ENCODE peak calls at places on chromosomes 12 and 14, in seven cellular contexts. W, H, B, T, F, J and Y are unnamed samples.

GRCh38 chr14:74978416-74978947 is 23.1 kb upstream of the PGF start:
- DNase-seq in T (no peak), F (no peak), B (no peak), W (no peak), H (no peak), J (no peak), Y (no peak)

GRCh38 chr12:107448198-107448597 is 237.4 kb upstream of the PWP1 start:
- DNase-seq in T (no peak), F (no peak), W (no peak), B (peak), H (no peak), J (peak), Y (peak)

GRCh38 chr12:20101046-20101445 is 267.3 kb upstream of the PDE3A start:
- DNase-seq in F (no peak), H (no peak), W (no peak), J (no peak), T (no peak), B (no peak), Y (no peak)

GRCh38 chr12:99195474-99195873 is 452.1 kb upstream of the GARIN6 start:
- DNase-seq in F (no peak), T (no peak), W (no peak), H (no peak), B (no peak), J (no peak), Y (no peak)

GRCh38 chr12:59937148-59937547 is 341.3 kb downstream of the SLC16A7 start:
- DNase-seq in T (no peak), W (no peak), F (no peak), J (no peak), H (no peak), B (no peak), Y (no peak)

GRCh38 chr14:25516838-25517237 is 466.9 kb upstream of the STXBP6 start:
- DNase-seq in B (no peak), F (no peak), W (no peak), T (no peak), J (no peak), H (no peak), Y (no peak)

GRCh38 chr14:53054457-53054856 is 98.7 kb downstream of the DDHD1 start:
- DNase-seq in J (no peak), H (no peak), W (no peak), F (no peak), T (no peak), B (no peak), Y (no peak)

GRCh38 chr12:52207895-52208294 is 16.1 kb upstream of the KRT80 start:
- DNase-seq in J (no peak), T (no peak), B (no peak), W (peak), F (no peak), H (peak), Y (no peak)

GRCh38 chr14:92651106-92651792 is 97.2 kb downstream of the LGMN start:
- DNase-seq in T (peak), B (no peak), W (no peak), J (peak), H (peak), F (peak), Y (no peak)

GRCh38 chr12:101021911-101022388 is 188.1 kb downstream of the SLC5A8 start:
- DNase-seq in J (no peak), H (no peak), W (no peak), T (no peak), B (peak), F (no peak), Y (peak)

GRCh38 chr14:74886001-74886400 is 4.3 kb downstream of the DLST start:
- DNase-seq in F (no peak), W (peak), H (no peak), T (no peak), B (no peak), J (no peak), Y (no peak)

GRCh38 chr14:68547305-68548193 is 245.3 kb downstream of the ZFP36L1 start:
- DNase-seq in B (peak), H (peak), W (peak), T (no peak), J (peak), F (no peak), Y (peak)

GRCh38 chr12:76226397-76226796 is 121.8 kb downstream of the BBS10 start:
- DNase-seq in W (no peak), F (no peak), H (no peak), B (no peak), T (no peak), J (no peak), Y (no peak)
- TF ChIP-seq POLR2A in W (no peak), F (no peak), H (no peak), B (no peak), T (no peak), J (no peak), Y (no peak)

GRCh38 chr14:102252834-102253801 is 51.8 kb downstream of the MOK start:
- DNase-seq in T (no peak), J (no peak), W (no peak), H (no peak), F (no peak), B (no peak), Y (no peak)

GRCh38 chr14:102256691-102257090 is 48.3 kb downstream of the MOK start:
- DNase-seq in J (no peak), B (no peak), F (no peak), H (no peak), W (no peak), T (no peak), Y (no peak)

GRCh38 chr14:102251161-102251560 is 53.8 kb downstream of the MOK start:
- DNase-seq in B (no peak), J (no peak), H (no peak), W (no peak), F (no peak), T (no peak), Y (no peak)

GRCh38 chr14:102258136-102258535 is 46.8 kb downstream of the MOK start:
- DNase-seq in W (no peak), J (no peak), B (no peak), F (no peak), H (no peak), T (no peak), Y (no peak)

GRCh38 chr14:102255401-102256190 is 49.4 kb downstream of the MOK start:
- DNase-seq in F (no peak), J (no peak), B (no peak), H (no peak), W (no peak), T (no peak), Y (no peak)
- TF ChIP-seq POLR2A in F (no peak), J (no peak), B (no peak), H (no peak), W (no peak), T (no peak), Y (no peak)

DNA sequence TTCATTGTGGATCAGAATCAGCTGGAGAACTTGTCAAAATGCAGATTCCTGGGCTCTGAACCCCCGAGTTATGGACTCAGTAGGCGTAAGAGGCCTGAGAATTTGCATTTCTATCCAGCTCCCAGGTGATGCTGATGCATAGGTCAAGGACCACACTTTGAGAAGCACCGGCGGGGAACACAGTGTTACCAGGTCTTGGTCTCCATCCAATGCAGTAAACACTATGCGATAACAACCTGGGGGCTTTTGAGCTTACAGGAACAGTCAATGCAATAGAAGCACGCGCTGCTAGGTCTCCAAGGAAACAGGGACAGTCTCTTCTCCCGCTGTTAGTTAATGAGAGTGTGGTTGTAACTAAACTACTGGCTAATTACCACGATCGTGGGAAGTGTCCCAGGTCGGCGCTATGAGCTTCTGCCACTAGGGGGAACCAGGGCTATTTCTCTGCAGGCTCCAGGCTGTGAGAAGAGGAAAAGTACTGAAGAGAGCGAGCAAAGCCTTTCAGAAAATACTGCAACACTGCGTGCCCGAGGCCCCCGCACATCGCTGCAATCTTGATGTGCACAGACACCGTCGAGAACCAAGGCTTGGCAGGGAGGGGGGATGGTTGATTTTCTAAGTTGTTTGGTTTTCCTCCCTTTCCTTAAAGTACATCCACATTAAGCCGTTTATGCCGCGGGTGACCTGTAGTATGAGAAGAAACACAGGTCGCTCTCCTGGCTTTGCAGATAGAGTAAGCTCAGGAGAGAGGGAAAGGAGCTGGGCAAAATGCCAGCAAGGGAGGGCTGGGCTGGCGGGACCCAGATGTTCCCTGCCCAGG is 52.0 kb upstream of the KCNA1 start:
- DNase-seq in T (peak), J (peak), F (peak), B (peak), H (peak), W (peak), Y (peak)
- TF ChIP-seq POLR2A in T (no peak), J (no peak), F (no peak), B (no peak), H (no peak), W (no peak), Y (no peak)

DNA sequence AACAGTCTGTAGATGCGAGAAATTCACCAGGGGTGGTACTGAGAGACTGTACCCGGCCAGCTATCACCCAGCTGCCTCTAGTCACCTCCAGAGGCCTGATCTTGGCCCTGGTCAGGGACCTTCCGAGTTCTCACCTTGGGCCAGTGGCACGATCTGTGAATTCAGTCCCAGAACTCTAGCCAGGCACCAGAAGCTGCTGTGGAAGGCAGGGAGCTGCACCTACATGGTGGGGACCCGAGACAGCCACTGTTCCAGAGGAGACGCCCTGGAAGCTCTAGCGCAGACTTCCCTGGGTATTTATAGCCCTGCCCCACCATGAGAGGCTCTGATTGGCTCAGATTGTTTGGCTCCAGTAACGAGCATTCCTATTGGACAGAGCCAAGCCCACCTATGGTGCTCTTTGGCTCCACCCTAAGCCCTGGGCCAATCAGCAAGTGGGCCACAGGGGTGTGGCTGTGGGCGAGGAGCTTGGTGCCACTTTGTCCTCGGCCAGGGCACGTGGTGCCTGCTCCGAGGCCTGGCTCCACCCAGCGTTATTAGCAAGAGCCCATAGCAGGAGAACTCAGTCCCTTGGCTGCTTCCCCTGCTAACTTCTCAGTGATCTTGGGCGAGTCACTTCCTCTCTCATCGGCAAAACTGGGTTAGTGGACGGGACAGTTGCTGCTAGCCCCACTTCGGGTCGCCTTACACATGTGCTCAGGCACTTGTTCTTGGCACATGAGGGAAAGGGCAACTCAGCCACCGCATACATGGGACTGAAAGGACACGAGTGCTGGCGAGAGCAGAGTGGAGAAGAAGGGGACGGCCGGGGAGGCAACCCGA is 89.0 kb upstream of the BCL11B start:
- DNase-seq in W (no peak), B (peak), J (no peak), T (no peak), H (no peak), F (no peak), Y (no peak)
- TF ChIP-seq POLR2A in W (no peak), B (peak), J (no peak), T (no peak), H (no peak), F (no peak), Y (no peak)

GRCh38 chr14:77377502-77377844 is 294 bp downstream of the SAMD15 start:
- DNase-seq in F (no peak), W (no peak), B (no peak), J (no peak), T (no peak), H (no peak), Y (no peak)

GRCh38 chr14:77375973-77376372 is 921 bp downstream of the TMED8 start:
- DNase-seq in H (no peak), W (no peak), B (no peak), F (no peak), T (no peak), J (no peak), Y (no peak)

GRCh38 chr14:77375164-77375950 is 1.5 kb downstream of the TMED8 start:
- DNase-seq in T (no peak), F (no peak), B (no peak), H (no peak), J (no peak), W (no peak), Y (no peak)

GRCh38 chr14:77376380-77376770 is 519 bp downstream of the TMED8 start:
- DNase-seq in B (no peak), J (peak), T (no peak), W (peak), F (peak), H (peak), Y (peak)

DNA sequence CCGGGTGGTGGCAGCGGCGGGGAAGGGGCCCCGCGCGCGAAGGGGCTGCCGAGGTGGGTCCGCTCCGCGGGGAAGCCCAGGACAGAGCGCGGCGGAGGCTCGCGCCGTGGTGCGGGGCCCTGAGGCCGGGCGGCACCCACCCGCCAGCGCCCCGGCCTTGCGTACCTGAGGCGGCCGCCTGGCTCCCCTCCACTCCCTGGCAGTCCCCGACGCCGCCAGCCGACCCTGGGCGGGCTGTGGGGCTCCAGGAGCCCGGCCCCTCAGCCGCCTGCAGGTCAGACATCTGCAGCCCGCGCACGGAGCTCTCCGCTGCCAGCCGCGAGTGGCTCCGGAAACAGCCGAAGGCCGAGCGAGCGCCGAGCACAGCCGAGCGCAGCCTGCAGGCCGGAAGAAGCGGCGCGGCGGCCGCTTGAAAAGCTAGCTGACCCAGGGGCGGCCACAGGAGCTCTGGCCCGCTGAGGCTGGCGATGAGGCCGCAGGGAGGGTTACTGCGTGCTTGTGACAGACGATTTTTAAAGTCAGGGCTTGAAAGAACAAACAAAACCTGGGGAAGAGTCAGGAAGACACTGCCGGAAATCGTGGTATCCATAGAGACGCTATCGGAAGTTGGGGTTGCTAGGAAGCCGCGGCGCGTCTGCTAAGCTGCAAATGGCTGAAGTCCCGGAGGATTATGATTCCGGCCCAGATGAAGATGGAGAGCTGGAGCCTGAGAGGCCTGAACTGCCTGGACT is at the start of the genes SAMD15 and TMED8:
- DNase-seq in J (peak), T (peak), F (peak), B (peak), H (peak), W (peak), Y (peak)
- TF ChIP-seq POLR2A in J (no peak), T (peak), F (peak), B (peak), H (no peak), W (no peak), Y (peak)

DNA sequence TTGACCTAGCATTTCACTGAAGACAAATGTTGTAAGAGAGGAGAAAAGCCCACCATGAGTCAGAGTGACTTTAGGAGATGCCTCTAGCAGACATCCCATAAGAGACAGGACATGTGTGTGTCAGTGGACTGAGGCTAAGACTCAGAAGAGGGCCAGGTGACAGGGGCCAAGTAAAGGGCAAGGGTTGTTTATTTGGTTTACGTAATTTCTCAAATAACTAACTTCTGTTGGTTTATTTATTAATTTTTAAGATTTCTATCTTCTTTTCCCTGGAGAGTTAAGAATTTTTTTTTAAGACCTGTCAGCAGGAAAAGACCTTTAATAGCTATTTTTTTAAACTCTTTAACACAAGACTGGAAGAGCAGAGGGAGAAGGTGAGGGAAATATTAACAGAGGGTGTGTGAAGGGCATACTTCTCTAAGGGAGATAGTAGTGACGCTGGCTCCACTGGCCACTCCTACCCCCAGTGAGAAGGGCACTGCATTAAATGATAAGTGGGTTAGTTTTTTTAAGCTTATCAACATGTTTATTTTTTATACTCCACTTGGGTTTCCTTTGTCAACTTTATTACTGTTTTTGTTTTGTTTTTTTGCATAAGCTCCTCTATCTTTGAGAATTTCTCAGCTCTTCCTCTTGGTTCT is 3.5 kb downstream of the PNP start:
- DNase-seq in B (no peak), W (no peak), H (no peak), J (no peak), F (no peak), T (no peak), Y (no peak)
- TF ChIP-seq POLR2A in B (no peak), W (no peak), H (no peak), J (no peak), F (no peak), T (no peak), Y (no peak)